ENCODE peak calls at places on chromosomes 7 and 10, in ten cellular contexts. One of them, this sample, is unnamed.
A peak's percentile ranks its signal among the peaks of the same experiment; 100 is the strongest.

GRCh38 chr10:123009105-123009805 is 449 bp downstream of the ACADSB start:
- DNase-seq in tibial nerve: peak; percentile 6
- DNase-seq in MM.1S: no peak
- DNase-seq in GM20000: peak; percentile 55
- DNase-seq in progenitor cell of endocrine pancreas: no peak
- DNase-seq in fibroblast of the aortic adventitia: no peak
- DNase-seq in stomach: peak; percentile 28
- DNase-seq in MCF 10A: peak; percentile 22
- DNase-seq in CD14-positive monocyte: peak; percentile 43
- DNase-seq in HCT116: no peak
- DNase-seq in this sample: peak; percentile 40

GRCh38 chr10:15253951-15254807 is 85.7 kb upstream of the NMT2 start:
- DNase-seq in MM.1S: peak; percentile 48
- DNase-seq in CD14-positive monocyte: no peak
- DNase-seq in progenitor cell of endocrine pancreas: no peak
- DNase-seq in fibroblast of the aortic adventitia: no peak
- DNase-seq in HCT116: no peak
- DNase-seq in GM20000: peak; percentile 40
- DNase-seq in MCF 10A: no peak
- DNase-seq in stomach: no peak
- DNase-seq in tibial nerve: no peak
- DNase-seq in this sample: peak; percentile 51

GRCh38 chr7:112986256-112987031 is 100.2 kb downstream of the GPR85 start:
- DNase-seq in progenitor cell of endocrine pancreas: no peak
- DNase-seq in tibial nerve: no peak
- DNase-seq in fibroblast of the aortic adventitia: peak; percentile 71
- DNase-seq in HCT116: no peak
- DNase-seq in GM20000: no peak
- DNase-seq in MM.1S: no peak
- DNase-seq in CD14-positive monocyte: no peak
- DNase-seq in stomach: no peak
- DNase-seq in MCF 10A: peak; percentile 82
- DNase-seq in this sample: no peak

GRCh38 chr10:79487296-79488194 is 24.8 kb upstream of the EIF5AL1 start:
- DNase-seq in stomach: peak; percentile 68
- DNase-seq in HCT116: peak; percentile 81
- DNase-seq in MCF 10A: peak; percentile 68
- DNase-seq in tibial nerve: peak; percentile 54
- DNase-seq in GM20000: peak; percentile 75
- DNase-seq in CD14-positive monocyte: no peak
- DNase-seq in fibroblast of the aortic adventitia: peak; percentile 78
- DNase-seq in progenitor cell of endocrine pancreas: peak; percentile 61
- DNase-seq in MM.1S: peak; percentile 64
- DNase-seq in this sample: peak; percentile 71

GRCh38 chr10:6928531-6929080 is 348.5 kb upstream of the PRKCQ start:
- DNase-seq in MCF 10A: no peak
- DNase-seq in progenitor cell of endocrine pancreas: no peak
- DNase-seq in CD14-positive monocyte: no peak
- DNase-seq in stomach: no peak
- DNase-seq in MM.1S: no peak
- DNase-seq in tibial nerve: no peak
- DNase-seq in fibroblast of the aortic adventitia: no peak
- DNase-seq in HCT116: no peak
- DNase-seq in GM20000: no peak
- DNase-seq in this sample: no peak

GRCh38 chr7:158602905-158603772 is 15.5 kb upstream of the PTPRN2 start:
- DNase-seq in fibroblast of the aortic adventitia: no peak
- DNase-seq in progenitor cell of endocrine pancreas: no peak
- DNase-seq in CD14-positive monocyte: no peak
- DNase-seq in MM.1S: no peak
- DNase-seq in GM20000: no peak
- DNase-seq in tibial nerve: no peak
- DNase-seq in MCF 10A: peak; percentile 33
- DNase-seq in HCT116: no peak
- DNase-seq in stomach: no peak
- DNase-seq in this sample: peak; percentile 56

GRCh38 chr7:35828817-35829216 is 28.0 kb downstream of the SEPTIN7 start:
- DNase-seq in GM20000: no peak
- DNase-seq in MCF 10A: peak; percentile 84
- DNase-seq in stomach: no peak
- DNase-seq in tibial nerve: no peak
- DNase-seq in HCT116: no peak
- DNase-seq in CD14-positive monocyte: no peak
- DNase-seq in progenitor cell of endocrine pancreas: no peak
- DNase-seq in fibroblast of the aortic adventitia: no peak
- DNase-seq in MM.1S: no peak
- DNase-seq in this sample: no peak

GRCh38 chr7:1274121-1274875 is 41.6 kb downstream of the UNCX start:
- DNase-seq in fibroblast of the aortic adventitia: no peak
- DNase-seq in MM.1S: no peak
- DNase-seq in MCF 10A: no peak
- DNase-seq in tibial nerve: no peak
- DNase-seq in stomach: no peak
- DNase-seq in HCT116: no peak
- DNase-seq in progenitor cell of endocrine pancreas: no peak
- DNase-seq in GM20000: no peak
- DNase-seq in CD14-positive monocyte: no peak
- DNase-seq in this sample: no peak

GRCh38 chr7:101518348-101518747 is 110.7 kb downstream of the MYL10 start:
- DNase-seq in CD14-positive monocyte: no peak
- DNase-seq in tibial nerve: no peak
- DNase-seq in stomach: no peak
- DNase-seq in progenitor cell of endocrine pancreas: no peak
- DNase-seq in MM.1S: no peak
- DNase-seq in HCT116: no peak
- DNase-seq in GM20000: no peak
- DNase-seq in fibroblast of the aortic adventitia: peak; percentile 34
- DNase-seq in MCF 10A: no peak
- DNase-seq in this sample: no peak

GRCh38 chr10:73768881-73769280 is 13.0 kb upstream of the CHCHD1 start:
- DNase-seq in fibroblast of the aortic adventitia: no peak
- DNase-seq in stomach: no peak
- DNase-seq in tibial nerve: no peak
- DNase-seq in MCF 10A: no peak
- DNase-seq in CD14-positive monocyte: no peak
- DNase-seq in GM20000: peak; percentile 39
- DNase-seq in MM.1S: no peak
- DNase-seq in HCT116: no peak
- DNase-seq in progenitor cell of endocrine pancreas: no peak
- DNase-seq in this sample: no peak

GRCh38 chr7:51067757-51068156 is 248.9 kb downstream of the COBL start:
- DNase-seq in CD14-positive monocyte: no peak
- DNase-seq in MCF 10A: peak; percentile 75
- DNase-seq in progenitor cell of endocrine pancreas: peak; percentile 49
- DNase-seq in fibroblast of the aortic adventitia: peak; percentile 86
- DNase-seq in MM.1S: peak; percentile 33
- DNase-seq in GM20000: peak; percentile 39
- DNase-seq in stomach: peak; percentile 65
- DNase-seq in tibial nerve: peak; percentile 88
- DNase-seq in HCT116: peak; percentile 35
- DNase-seq in this sample: peak; percentile 53

GRCh38 chr10:124563320-124563719 is 101.7 kb downstream of the LHPP start:
- DNase-seq in MCF 10A: no peak
- DNase-seq in MM.1S: no peak
- DNase-seq in progenitor cell of endocrine pancreas: no peak
- DNase-seq in fibroblast of the aortic adventitia: no peak
- DNase-seq in tibial nerve: no peak
- DNase-seq in CD14-positive monocyte: no peak
- DNase-seq in stomach: no peak
- DNase-seq in GM20000: no peak
- DNase-seq in HCT116: no peak
- DNase-seq in this sample: no peak

GRCh38 chr10:126177414-126178030 is 210.8 kb downstream of the ADAM12 start:
- DNase-seq in CD14-positive monocyte: no peak
- DNase-seq in GM20000: no peak
- DNase-seq in MM.1S: no peak
- DNase-seq in MCF 10A: no peak
- DNase-seq in stomach: no peak
- DNase-seq in progenitor cell of endocrine pancreas: no peak
- DNase-seq in fibroblast of the aortic adventitia: peak; percentile 28
- DNase-seq in tibial nerve: no peak
- DNase-seq in HCT116: no peak
- DNase-seq in this sample: no peak

GRCh38 chr10:117240730-117241529 is at the start of gene SLC18A2:
- DNase-seq in progenitor cell of endocrine pancreas: no peak
- DNase-seq in HCT116: no peak
- DNase-seq in MM.1S: no peak
- DNase-seq in tibial nerve: no peak
- DNase-seq in GM20000: no peak
- DNase-seq in CD14-positive monocyte: no peak
- DNase-seq in fibroblast of the aortic adventitia: no peak
- DNase-seq in MCF 10A: no peak
- DNase-seq in stomach: no peak
- DNase-seq in this sample: peak; percentile 39

GRCh38 chr7:39085590-39086049 is 107.9 kb downstream of the POU6F2 start:
- DNase-seq in MM.1S: no peak
- DNase-seq in tibial nerve: no peak
- DNase-seq in CD14-positive monocyte: no peak
- DNase-seq in HCT116: no peak
- DNase-seq in MCF 10A: no peak
- DNase-seq in stomach: no peak
- DNase-seq in GM20000: no peak
- DNase-seq in fibroblast of the aortic adventitia: peak; percentile 2
- DNase-seq in progenitor cell of endocrine pancreas: no peak
- DNase-seq in this sample: no peak

GRCh38 chr7:947391-948210 is 6.9 kb downstream of the ADAP1 start:
- DNase-seq in fibroblast of the aortic adventitia: no peak
- DNase-seq in stomach: no peak
- DNase-seq in MM.1S: no peak
- DNase-seq in MCF 10A: no peak
- DNase-seq in progenitor cell of endocrine pancreas: no peak
- DNase-seq in GM20000: no peak
- DNase-seq in CD14-positive monocyte: peak; percentile 46
- DNase-seq in HCT116: no peak
- DNase-seq in tibial nerve: no peak
- DNase-seq in this sample: no peak

DNA sequence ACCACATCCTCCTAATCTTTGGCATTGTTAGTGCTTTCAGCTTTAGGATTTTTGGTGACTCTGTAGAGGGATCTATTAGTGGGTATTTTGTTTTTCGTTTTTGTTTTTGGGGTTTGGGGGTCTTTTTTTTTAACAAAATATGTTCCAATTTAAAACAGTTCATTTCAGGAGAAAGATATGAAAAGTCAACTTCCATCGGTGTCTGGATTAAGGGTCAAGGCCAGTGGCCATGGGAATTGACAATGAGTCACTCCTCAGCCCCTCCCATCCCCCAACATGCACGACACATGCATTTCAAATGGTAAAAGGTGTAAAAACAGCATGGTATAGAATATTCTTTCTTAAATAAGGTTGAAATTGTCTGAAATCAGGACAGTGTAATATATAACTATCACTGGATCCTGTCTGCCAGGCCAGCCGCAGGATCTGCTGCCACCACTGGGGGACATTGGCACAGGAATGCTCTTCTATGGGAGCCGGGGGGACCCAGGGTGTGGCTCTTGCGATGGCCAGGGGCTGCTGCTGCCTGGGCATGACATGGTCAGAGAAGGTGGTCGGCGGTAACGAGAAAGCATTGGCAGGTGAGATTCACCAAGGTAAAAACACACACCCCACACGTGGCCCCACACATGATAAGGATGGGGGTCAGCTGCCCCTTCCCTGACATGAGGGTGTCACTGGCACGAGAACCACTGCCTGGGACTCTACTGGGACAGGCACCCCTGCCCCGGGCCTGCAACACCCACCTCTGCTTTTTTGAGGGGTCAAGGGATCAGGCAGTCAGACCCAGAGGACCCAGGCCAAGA is 126.2 kb upstream of the KCTD7 start:
- DNase-seq in CD14-positive monocyte: no peak
- DNase-seq in stomach: no peak
- DNase-seq in MCF 10A: no peak
- DNase-seq in fibroblast of the aortic adventitia: no peak
- DNase-seq in tibial nerve: no peak
- DNase-seq in MM.1S: no peak
- DNase-seq in HCT116: no peak
- DNase-seq in GM20000: no peak
- DNase-seq in progenitor cell of endocrine pancreas: no peak
- DNase-seq in this sample: no peak
- TF ChIP-seq CTCF in CD14-positive monocyte: no peak
- TF ChIP-seq CTCF in stomach: no peak
- TF ChIP-seq CTCF in MCF 10A: peak; percentile 14
- TF ChIP-seq CTCF in fibroblast of the aortic adventitia: peak; percentile 3
- TF ChIP-seq CTCF in tibial nerve: no peak
- TF ChIP-seq CTCF in MM.1S: no peak
- TF ChIP-seq CTCF in HCT116: peak; percentile 46
- TF ChIP-seq CTCF in GM20000: no peak
- TF ChIP-seq CTCF in progenitor cell of endocrine pancreas: peak; percentile 21
- TF ChIP-seq CTCF in this sample: no peak

GRCh38 chr7:55381187-55381586 is 16.1 kb downstream of the LANCL2 start:
- DNase-seq in CD14-positive monocyte: no peak
- DNase-seq in fibroblast of the aortic adventitia: no peak
- DNase-seq in progenitor cell of endocrine pancreas: no peak
- DNase-seq in MCF 10A: no peak
- DNase-seq in tibial nerve: no peak
- DNase-seq in MM.1S: no peak
- DNase-seq in HCT116: no peak
- DNase-seq in GM20000: no peak
- DNase-seq in stomach: no peak
- DNase-seq in this sample: no peak
- TF ChIP-seq CTCF in CD14-positive monocyte: no peak
- TF ChIP-seq CTCF in fibroblast of the aortic adventitia: no peak
- TF ChIP-seq CTCF in progenitor cell of endocrine pancreas: no peak
- TF ChIP-seq CTCF in MCF 10A: no peak
- TF ChIP-seq CTCF in tibial nerve: no peak
- TF ChIP-seq CTCF in MM.1S: no peak
- TF ChIP-seq CTCF in HCT116: no peak
- TF ChIP-seq CTCF in GM20000: no peak
- TF ChIP-seq CTCF in stomach: no peak
- TF ChIP-seq CTCF in this sample: no peak

GRCh38 chr10:128263891-128264688 is 137.9 kb upstream of the MKI67 start:
- DNase-seq in GM20000: peak; percentile 54
- DNase-seq in tibial nerve: peak; percentile 68
- DNase-seq in progenitor cell of endocrine pancreas: peak; percentile 59
- DNase-seq in CD14-positive monocyte: no peak
- DNase-seq in stomach: peak; percentile 54
- DNase-seq in MCF 10A: peak; percentile 60
- DNase-seq in fibroblast of the aortic adventitia: peak; percentile 38
- DNase-seq in MM.1S: peak; percentile 72
- DNase-seq in HCT116: peak; percentile 58
- DNase-seq in this sample: peak; percentile 54
- TF ChIP-seq CTCF in GM20000: peak; percentile 68
- TF ChIP-seq CTCF in tibial nerve: peak; percentile 55
- TF ChIP-seq CTCF in progenitor cell of endocrine pancreas: peak; percentile 72
- TF ChIP-seq CTCF in CD14-positive monocyte: peak; percentile 65
- TF ChIP-seq CTCF in stomach: no peak
- TF ChIP-seq CTCF in MCF 10A: peak; percentile 64
- TF ChIP-seq CTCF in fibroblast of the aortic adventitia: peak; percentile 44
- TF ChIP-seq CTCF in MM.1S: peak; percentile 71
- TF ChIP-seq CTCF in HCT116: peak; percentile 88
- TF ChIP-seq CTCF in this sample: peak; percentile 66

DNA sequence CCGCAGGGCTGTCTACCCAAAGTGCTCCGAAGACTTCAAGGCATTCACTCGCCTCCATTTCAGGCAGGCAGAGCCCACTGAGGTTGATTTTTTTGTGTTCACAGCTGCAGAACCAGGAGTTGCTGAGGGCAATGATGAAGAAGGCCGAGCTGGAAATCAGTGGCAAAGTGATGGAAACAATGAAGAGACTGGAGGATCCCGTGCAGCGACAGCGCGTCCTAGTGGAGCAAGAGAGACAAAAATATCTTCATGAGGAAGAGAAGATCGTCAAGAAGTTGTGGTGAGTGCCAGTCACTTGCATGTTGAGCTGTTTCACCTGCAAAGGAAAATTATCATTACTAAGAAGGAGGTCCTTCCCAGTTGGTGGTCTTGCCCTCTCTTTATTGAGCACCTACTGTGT is 210.5 kb downstream of the ARHGAP21 start:
- DNase-seq in progenitor cell of endocrine pancreas: no peak
- DNase-seq in MCF 10A: peak; percentile 42
- DNase-seq in HCT116: no peak
- DNase-seq in MM.1S: no peak
- DNase-seq in stomach: no peak
- DNase-seq in GM20000: no peak
- DNase-seq in tibial nerve: no peak
- DNase-seq in fibroblast of the aortic adventitia: peak; percentile 37
- DNase-seq in CD14-positive monocyte: no peak
- DNase-seq in this sample: no peak
- TF ChIP-seq CTCF in progenitor cell of endocrine pancreas: peak; percentile 19
- TF ChIP-seq CTCF in MCF 10A: peak; percentile 25
- TF ChIP-seq CTCF in HCT116: peak; percentile 57
- TF ChIP-seq CTCF in MM.1S: peak; percentile 32
- TF ChIP-seq CTCF in stomach: no peak
- TF ChIP-seq CTCF in GM20000: no peak
- TF ChIP-seq CTCF in tibial nerve: no peak
- TF ChIP-seq CTCF in fibroblast of the aortic adventitia: peak; percentile 43
- TF ChIP-seq CTCF in CD14-positive monocyte: no peak
- TF ChIP-seq CTCF in this sample: peak; percentile 20

This sample was measured in GM13977.